ENCODE peak calls at places on chromosome 22, in five cellular contexts. H is transverse colon; I is CD8-positive, alpha-beta T cell; J is HCT116; K is endothelial cell of umbilical vein. D is an unnamed sample. For H3K4me1, the result is how much of the 10 kb centered on the place peaks cover.

GRCh38 chr22:37904572-37905533 is 1.2 kb upstream of the MICALL1 start:
- DNase-seq in H (peak), I (no peak), J (peak), K (peak), D (peak)

GRCh38 chr22:25359601-25360261 is 140.3 kb downstream of the CRYBB2 start:
- DNase-seq in H (no peak), I (no peak), J (no peak), K (no peak), D (no peak)

GRCh38 chr22:50403701-50404101 is 60.6 kb downstream of the PPP6R2 start:
- DNase-seq in H (peak), I (no peak), J (no peak), K (peak), D (peak)

GRCh38 chr22:50535113-50535512 is 5.3 kb upstream of the TYMP start:
- DNase-seq in H (no peak), I (no peak), J (no peak), K (no peak), D (no peak)

GRCh38 chr22:17943533-17944204 is 80.7 kb downstream of the MICAL3 start:
- DNase-seq in H (no peak), I (no peak), J (no peak), K (peak), D (no peak)

GRCh38 chr22:26431151-26431995 is 2.3 kb downstream of the ASPHD2 start:
- DNase-seq in H (no peak), I (no peak), J (no peak), K (peak), D (no peak)

GRCh38 chr22:46049726-46050450 is 72.9 kb upstream of the WNT7B start:
- DNase-seq in H (peak), I (no peak), J (no peak), K (no peak), D (no peak)

GRCh38 chr22:26199665-26200064 is 30.4 kb downstream of the SEZ6L start:
- DNase-seq in H (no peak), I (no peak), J (no peak), K (no peak), D (no peak)

GRCh38 chr22:26835929-26836528 is 178.6 kb downstream of the MIAT start:
- DNase-seq in H (peak), I (peak), J (peak), K (peak), D (no peak)

GRCh38 chr22:48667289-48667688 is 1160.4 kb downstream of the BRD1 start:
- DNase-seq in H (no peak), I (no peak), J (no peak), K (no peak), D (no peak)

GRCh38 chr22:42343551-42344081 is 73.2 kb upstream of the TCF20 start:
- DNase-seq in H (no peak), I (peak), J (no peak), K (no peak), D (peak)

GRCh38 chr22:17114173-17114957 is 6.8 kb downstream of the TMEM121B start:
- DNase-seq in H (no peak), I (no peak), J (no peak), K (no peak), D (no peak)

GRCh38 chr22:37739000-37739399 is 42.2 kb downstream of the TRIOBP start:
- DNase-seq in H (no peak), I (no peak), J (no peak), K (no peak), D (peak)

GRCh38 chr22:33772793-33773192 is 147.5 kb downstream of the LARGE1 start:
- DNase-seq in H (no peak), I (no peak), J (no peak), K (no peak), D (no peak)

GRCh38 chr22:17807571-17808410 is 33.5 kb upstream of the BID start:
- DNase-seq in H (no peak), I (no peak), J (no peak), K (no peak), D (peak)

GRCh38 chr22:27919943-27920755 is 1.1 kb upstream of the PITPNB start:
- DNase-seq in H (no peak), I (no peak), J (no peak), K (peak), D (peak)

GRCh38 chr22:32531955-32532818 is 57.6 kb downstream of the FBXO7 start:
- DNase-seq in H (peak), I (no peak), J (no peak), K (peak), D (peak)

GRCh38 chr22:26471522-26471921 is 12.1 kb downstream of the HPS4 start:
- DNase-seq in H (no peak), I (no peak), J (peak), K (peak), D (peak)

GRCh38 chr22:40982482-40983385 is 31.6 kb downstream of the RBX1 start:
- DNase-seq in H (no peak), I (no peak), J (no peak), K (no peak), D (no peak)

GRCh38 chr22:37801946-37802309 is 5.8 kb upstream of the GCAT start:
- DNase-seq in H (no peak), I (no peak), J (no peak), K (no peak), D (no peak)

GRCh38 chr22:45455212-45455611 is 41.7 kb downstream of the RIBC2 start:
- DNase-seq in H (no peak), I (no peak), J (no peak), K (no peak), D (no peak)

GRCh38 chr22:24878969-24879368 is 67.5 kb downstream of the LHFPL7 start:
- DNase-seq in H (no peak), I (no peak), J (no peak), K (no peak), D (no peak)

GRCh38 chr22:46974077-46974476 is 211.6 kb downstream of the TBC1D22A start:
- DNase-seq in H (no peak), I (no peak), J (no peak), K (no peak), D (no peak)

GRCh38 chr22:17118342-17118741 is 2.8 kb downstream of the TMEM121B start:
- DNase-seq in H (no peak), I (no peak), J (no peak), K (no peak), D (no peak)

GRCh38 chr22:45867118-45867905 is 109.7 kb downstream of the WNT7B start:
- DNase-seq in H (no peak), I (no peak), J (no peak), K (no peak), D (no peak)

GRCh38 chr22:25169278-25170031 is 30.2 kb upstream of the CRYBB3 start:
- DNase-seq in H (no peak), I (no peak), J (peak), K (no peak), D (no peak)

GRCh38 chr22:28548411-28548810 is 131.2 kb downstream of the TTC28 start:
- DNase-seq in H (no peak), I (no peak), J (no peak), K (no peak), D (no peak)

GRCh38 chr22:48335442-48336139 is 1492.1 kb downstream of the BRD1 start:
- DNase-seq in H (no peak), I (no peak), J (no peak), K (no peak), D (no peak)

GRCh38 chr22:28950567-28951411 is 67.4 kb downstream of the ZNRF3 start:
- DNase-seq in H (no peak), I (no peak), J (no peak), K (no peak), D (no peak)

GRCh38 chr22:17733484-17733883 is 40.8 kb downstream of the BID start:
- DNase-seq in H (no peak), I (no peak), J (no peak), K (peak), D (peak)

GRCh38 chr22:49531533-49531895 is 296.2 kb downstream of the BRD1 start:
- DNase-seq in H (no peak), I (no peak), J (no peak), K (no peak), D (no peak)

GRCh38 chr22:46318576-46318975 is 16.9 kb upstream of the TRMU start:
- DNase-seq in H (no peak), I (no peak), J (no peak), K (no peak), D (no peak)

GRCh38 chr22:49780281-49780991 is 47.2 kb downstream of the BRD1 start:
- DNase-seq in H (no peak), I (no peak), J (no peak), K (no peak), D (no peak)

DNA sequence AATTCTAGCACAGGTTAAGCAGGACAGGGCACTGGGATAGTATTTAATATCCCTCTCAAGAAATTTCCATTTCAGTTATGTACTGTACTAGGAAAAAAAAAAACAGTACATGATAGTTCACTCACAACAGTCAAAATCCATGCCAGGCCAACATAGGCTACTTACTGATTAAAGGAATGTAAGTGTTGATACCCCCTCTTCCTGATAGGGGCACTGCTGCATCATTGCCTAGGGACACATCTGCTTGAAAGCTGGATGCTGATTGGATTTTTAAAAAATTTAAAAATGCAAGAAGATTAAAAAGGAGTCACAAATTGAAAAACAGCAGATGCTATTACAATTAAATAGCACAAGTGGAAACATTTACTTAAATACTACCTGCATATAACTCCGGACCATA is 43.4 kb downstream of the APOL5 start:
- DNase-seq in H (no peak), I (no peak), J (peak), K (peak), D (no peak)
- TF ChIP-seq CTCF in H (no peak), I (no peak), J (no peak), K (peak), D (peak)

GRCh38 chr22:30881361-30882180 is 87.0 kb downstream of the MORC2 start:
- DNase-seq in H (no peak), I (no peak), J (no peak), K (no peak), D (no peak)

GRCh38 chr22:30883586-30884145 is 84.9 kb downstream of the MORC2 start:
- DNase-seq in H (no peak), I (no peak), J (no peak), K (no peak), D (no peak)

GRCh38 chr22:30882974-30883533 is 85.5 kb downstream of the MORC2 start:
- DNase-seq in H (no peak), I (no peak), J (no peak), K (no peak), D (no peak)

GRCh38 chr22:30880847-30881246 is 87.7 kb downstream of the MORC2 start:
- DNase-seq in H (no peak), I (no peak), J (no peak), K (no peak), D (no peak)

DNA sequence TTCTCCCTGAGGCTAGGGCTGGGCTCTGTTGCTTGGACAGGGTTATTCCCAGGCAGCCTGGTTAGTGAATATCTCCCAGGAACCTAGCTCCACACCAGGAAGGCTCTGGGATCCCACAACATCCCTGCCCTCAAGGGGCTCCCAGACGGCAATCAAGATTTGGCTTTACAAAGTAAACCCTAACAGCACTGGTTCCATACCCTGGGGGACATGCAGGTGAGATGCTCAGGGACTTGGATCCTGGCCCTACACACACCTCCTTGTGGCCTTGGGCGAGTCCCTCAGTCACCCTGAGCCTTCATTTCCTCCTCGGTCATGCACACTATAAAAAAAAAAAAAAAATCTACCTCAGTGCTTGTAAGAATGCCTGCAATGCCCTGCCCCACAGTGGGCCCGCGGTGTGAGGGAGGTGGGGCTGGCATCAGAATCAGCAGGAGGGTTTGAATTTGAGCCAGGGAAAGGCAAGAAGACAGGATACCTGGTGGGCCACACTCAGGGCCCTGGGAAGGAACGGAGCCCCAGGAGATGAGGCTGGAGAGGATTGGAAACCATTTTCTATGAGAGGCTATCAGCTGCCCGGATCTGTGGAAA is 86.3 kb downstream of the MORC2 start:
- DNase-seq in H (no peak), I (no peak), J (no peak), K (no peak), D (no peak)
- H3K4me1 ChIP-seq in H (under half), I (under half), J (under half), K (under half), D (under half)

DNA sequence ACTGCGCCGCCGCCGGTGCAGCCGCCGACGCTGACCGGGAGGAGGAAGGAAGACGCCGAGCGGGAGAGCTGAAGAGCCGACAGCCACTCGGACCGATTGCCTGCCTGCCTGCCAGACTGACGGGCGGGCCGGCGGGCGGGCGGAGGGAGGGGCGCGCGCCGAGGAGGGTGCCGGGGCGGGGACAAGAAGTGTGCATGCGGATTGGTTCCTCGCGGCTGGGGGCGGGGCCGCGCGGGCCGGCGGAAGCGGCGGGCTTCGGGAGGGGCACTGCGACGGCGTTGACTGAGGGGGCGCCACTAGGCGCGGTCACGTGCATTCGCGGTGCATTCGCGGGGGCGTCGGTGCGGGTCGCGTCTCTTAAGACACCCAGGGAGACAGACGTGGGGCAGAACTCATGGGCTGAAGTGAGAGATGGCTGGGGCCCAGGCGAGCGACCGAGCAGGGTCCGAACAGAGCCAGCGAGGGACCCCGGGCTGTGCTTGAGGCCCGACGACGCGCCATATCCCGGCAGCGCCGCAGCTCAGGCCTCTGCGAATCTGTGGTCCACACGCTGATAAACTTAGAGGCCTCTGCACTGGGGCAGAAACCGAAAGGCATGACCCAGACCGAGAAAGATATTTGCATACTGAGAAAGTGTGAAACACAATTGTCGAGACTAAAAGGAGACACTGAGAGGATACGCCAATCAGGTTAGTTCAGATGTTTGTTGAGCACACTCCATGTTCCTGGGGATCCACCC is at the start of gene MAPK1:
- DNase-seq in H (peak), I (peak), J (peak), K (peak), D (peak)
- TF ChIP-seq CTCF in H (peak), I (peak), J (peak), K (peak), D (peak)

DNA sequence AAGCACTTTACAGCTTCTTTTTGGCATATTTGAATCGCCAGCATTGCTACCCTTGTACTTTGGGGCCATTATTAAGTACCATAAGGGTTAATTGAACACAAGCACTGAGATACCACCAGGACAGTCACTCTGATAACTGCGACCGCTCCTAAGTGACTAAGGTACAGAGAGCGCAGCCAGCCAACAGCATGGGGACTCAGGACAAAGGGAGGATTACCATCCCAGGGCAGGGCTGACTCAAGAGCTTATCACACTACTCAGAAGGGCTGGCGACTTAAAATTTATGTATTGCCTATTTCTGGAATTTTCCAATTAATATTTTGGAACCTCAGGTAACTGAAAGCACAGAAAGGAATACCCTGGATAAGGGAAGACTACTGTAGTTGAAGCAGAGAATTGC is 479 bp downstream of the ZNF280A start:
- DNase-seq in H (no peak), I (no peak), J (no peak), K (no peak), D (no peak)
- H3K4me1 ChIP-seq in H (under half), I (under half), J (under half), K (under half), D (under half)

DNA sequence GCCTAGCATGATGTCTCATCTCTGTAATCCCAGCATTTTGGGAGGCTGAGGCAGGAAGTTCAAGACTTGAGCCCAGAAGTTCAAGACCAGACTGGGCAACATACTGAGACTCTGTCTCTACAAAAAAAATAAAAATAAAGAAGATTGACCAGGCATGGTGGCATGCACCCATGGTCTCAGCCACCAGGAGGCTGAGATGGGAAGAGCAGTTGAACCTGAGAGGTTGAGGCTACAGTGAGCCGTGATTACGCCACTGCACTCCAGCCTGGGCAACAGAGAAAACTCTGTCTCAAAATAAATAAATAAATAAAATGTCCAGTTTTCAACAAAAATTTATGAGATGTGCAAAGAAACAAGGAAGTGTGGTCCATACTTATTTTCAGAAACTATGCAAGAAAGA is 28.3 kb downstream of the EFCAB6 start:
- DNase-seq in H (no peak), I (no peak), J (peak), K (no peak), D (no peak)
- TF ChIP-seq CTCF in H (no peak), I (no peak), J (peak), K (peak), D (no peak)

GRCh38 chr22:30315962-30316576 is 10.7 kb downstream of the TBC1D10A start:
- DNase-seq in H (no peak), I (no peak), J (no peak), K (no peak), D (no peak)
- H3K4me1 ChIP-seq in H (half or more), I (half or more), J (under half), K (under half), D (under half)

GRCh38 chr22:23831261-23831660 is 7.5 kb downstream of the DERL3 start:
- DNase-seq in H (no peak), I (no peak), J (no peak), K (no peak), D (no peak)
- TF ChIP-seq CTCF in H (no peak), I (no peak), J (no peak), K (no peak), D (no peak)

DNA sequence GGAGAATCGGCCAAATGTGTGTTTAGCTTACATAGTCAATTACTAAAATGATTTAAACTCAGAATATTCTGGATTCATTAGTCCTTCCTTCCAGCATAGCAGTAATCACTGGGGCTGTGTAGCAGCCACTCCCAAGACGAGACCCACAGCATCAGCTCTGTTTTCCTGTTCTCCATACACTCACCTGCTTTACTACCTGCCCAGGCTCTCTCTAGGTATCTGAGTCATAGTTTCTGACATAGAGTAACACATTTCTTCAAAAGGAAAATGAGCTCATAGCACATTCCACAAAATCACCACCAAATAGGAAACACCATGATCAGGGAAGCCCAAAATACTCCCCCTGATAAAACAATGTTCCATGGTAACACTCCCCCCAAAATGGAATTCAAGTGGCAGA is 22.9 kb downstream of the MORC2 start:
- DNase-seq in H (no peak), I (no peak), J (no peak), K (no peak), D (no peak)
- H3K4me1 ChIP-seq in H (under half), I (half or more), J (under half), K (under half), D (under half)

DNA sequence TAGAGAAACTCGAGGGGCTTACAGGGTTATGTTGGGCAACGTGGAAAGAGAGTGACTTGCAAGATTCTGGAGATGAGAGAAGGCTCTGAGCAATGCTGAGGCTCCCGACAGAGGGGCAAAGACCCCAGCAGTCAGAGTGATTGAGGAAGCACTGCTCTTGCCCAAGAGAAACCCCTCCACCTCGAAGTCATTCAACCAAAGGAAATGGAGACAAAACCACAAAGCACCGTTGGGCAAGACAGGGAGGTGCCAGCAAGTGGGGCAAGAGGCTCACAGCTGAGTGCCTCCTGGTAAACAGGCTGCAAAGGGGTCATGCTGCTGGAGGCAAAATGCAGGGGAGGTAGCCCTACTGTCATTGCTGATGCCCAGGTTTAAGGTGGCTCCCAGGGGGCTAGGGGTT is 17.9 kb upstream of the MYH9 start:
- DNase-seq in H (peak), I (peak), J (no peak), K (no peak), D (no peak)
- TF ChIP-seq CTCF in H (no peak), I (no peak), J (no peak), K (no peak), D (no peak)

D was measured in fibroblast of lung.